ENCODE peak calls at places on chromosome 18, in nine cellular contexts. One of them, this sample, is unnamed.

GRCh38 chr18:10752407-10752806 is 226.6 kb downstream of the NAPG start:
- DNase-seq in MCF 10A: no peak
- DNase-seq in BJ: no peak
- DNase-seq in CD4-positive, CD25-positive, alpha-beta regulatory T cell: no peak
- DNase-seq in activated CD4-positive, alpha-beta T cell treated with anti-CD3 and anti-CD28 coated beads, Interleukin-2, amount 10 ng/mL, durations not matched to agents 24 days and 14 days: no peak
- DNase-seq in renal cortical epithelial cell: no peak
- DNase-seq in hippocampal formation: no peak
- DNase-seq in HTR-8/SVneo: no peak
- DNase-seq in GM03348: no peak
- DNase-seq in this sample: no peak

GRCh38 chr18:69400976-69401474 is 337 bp downstream of the DOK6 start:
- DNase-seq in MCF 10A: no peak
- DNase-seq in BJ: no peak
- DNase-seq in CD4-positive, CD25-positive, alpha-beta regulatory T cell: no peak
- DNase-seq in activated CD4-positive, alpha-beta T cell treated with anti-CD3 and anti-CD28 coated beads, Interleukin-2, amount 10 ng/mL, durations not matched to agents 24 days and 14 days: no peak
- DNase-seq in renal cortical epithelial cell: no peak
- DNase-seq in hippocampal formation: peak
- DNase-seq in HTR-8/SVneo: no peak
- DNase-seq in GM03348: peak
- DNase-seq in this sample: no peak

GRCh38 chr18:62487161-62487560 is 35.7 kb upstream of the ZCCHC2 start:
- DNase-seq in MCF 10A: no peak
- DNase-seq in BJ: no peak
- DNase-seq in CD4-positive, CD25-positive, alpha-beta regulatory T cell: no peak
- DNase-seq in activated CD4-positive, alpha-beta T cell treated with anti-CD3 and anti-CD28 coated beads, Interleukin-2, amount 10 ng/mL, durations not matched to agents 24 days and 14 days: no peak
- DNase-seq in renal cortical epithelial cell: no peak
- DNase-seq in hippocampal formation: no peak
- DNase-seq in HTR-8/SVneo: no peak
- DNase-seq in GM03348: no peak
- DNase-seq in this sample: no peak

GRCh38 chr18:57148263-57148662 is 1.4 kb downstream of the BOD1L2 start:
- DNase-seq in MCF 10A: no peak
- DNase-seq in BJ: no peak
- DNase-seq in CD4-positive, CD25-positive, alpha-beta regulatory T cell: no peak
- DNase-seq in activated CD4-positive, alpha-beta T cell treated with anti-CD3 and anti-CD28 coated beads, Interleukin-2, amount 10 ng/mL, durations not matched to agents 24 days and 14 days: no peak
- DNase-seq in renal cortical epithelial cell: no peak
- DNase-seq in hippocampal formation: no peak
- DNase-seq in HTR-8/SVneo: no peak
- DNase-seq in GM03348: no peak
- DNase-seq in this sample: no peak

GRCh38 chr18:40012931-40013609 is 1942.0 kb upstream of the PIK3C3 start:
- DNase-seq in MCF 10A: no peak
- DNase-seq in BJ: no peak
- DNase-seq in CD4-positive, CD25-positive, alpha-beta regulatory T cell: no peak
- DNase-seq in activated CD4-positive, alpha-beta T cell treated with anti-CD3 and anti-CD28 coated beads, Interleukin-2, amount 10 ng/mL, durations not matched to agents 24 days and 14 days: no peak
- DNase-seq in renal cortical epithelial cell: peak
- DNase-seq in hippocampal formation: no peak
- DNase-seq in HTR-8/SVneo: peak
- DNase-seq in GM03348: no peak
- DNase-seq in this sample: no peak

GRCh38 chr18:64271264-64271663 is 122.4 kb upstream of the LINC00305 start:
- DNase-seq in MCF 10A: no peak
- DNase-seq in BJ: no peak
- DNase-seq in CD4-positive, CD25-positive, alpha-beta regulatory T cell: no peak
- DNase-seq in activated CD4-positive, alpha-beta T cell treated with anti-CD3 and anti-CD28 coated beads, Interleukin-2, amount 10 ng/mL, durations not matched to agents 24 days and 14 days: no peak
- DNase-seq in renal cortical epithelial cell: no peak
- DNase-seq in hippocampal formation: no peak
- DNase-seq in HTR-8/SVneo: no peak
- DNase-seq in GM03348: no peak
- DNase-seq in this sample: peak

GRCh38 chr18:47595816-47596501 is 334.5 kb downstream of the SMAD2 start:
- DNase-seq in MCF 10A: peak
- DNase-seq in BJ: no peak
- DNase-seq in CD4-positive, CD25-positive, alpha-beta regulatory T cell: no peak
- DNase-seq in activated CD4-positive, alpha-beta T cell treated with anti-CD3 and anti-CD28 coated beads, Interleukin-2, amount 10 ng/mL, durations not matched to agents 24 days and 14 days: peak
- DNase-seq in renal cortical epithelial cell: no peak
- DNase-seq in hippocampal formation: no peak
- DNase-seq in HTR-8/SVneo: peak
- DNase-seq in GM03348: no peak
- DNase-seq in this sample: no peak

GRCh38 chr18:72056171-72056570 is 488.0 kb downstream of the CBLN2 start:
- DNase-seq in MCF 10A: no peak
- DNase-seq in BJ: no peak
- DNase-seq in CD4-positive, CD25-positive, alpha-beta regulatory T cell: no peak
- DNase-seq in activated CD4-positive, alpha-beta T cell treated with anti-CD3 and anti-CD28 coated beads, Interleukin-2, amount 10 ng/mL, durations not matched to agents 24 days and 14 days: no peak
- DNase-seq in renal cortical epithelial cell: no peak
- DNase-seq in hippocampal formation: no peak
- DNase-seq in HTR-8/SVneo: no peak
- DNase-seq in GM03348: no peak
- DNase-seq in this sample: peak

GRCh38 chr18:10285283-10285640 is 169.2 kb upstream of the APCDD1 start:
- DNase-seq in MCF 10A: no peak
- DNase-seq in BJ: no peak
- DNase-seq in CD4-positive, CD25-positive, alpha-beta regulatory T cell: no peak
- DNase-seq in activated CD4-positive, alpha-beta T cell treated with anti-CD3 and anti-CD28 coated beads, Interleukin-2, amount 10 ng/mL, durations not matched to agents 24 days and 14 days: no peak
- DNase-seq in renal cortical epithelial cell: no peak
- DNase-seq in hippocampal formation: no peak
- DNase-seq in HTR-8/SVneo: no peak
- DNase-seq in GM03348: no peak
- DNase-seq in this sample: no peak

GRCh38 chr18:44599409-44599808 is 81.3 kb upstream of the SETBP1 start:
- DNase-seq in MCF 10A: peak
- DNase-seq in BJ: no peak
- DNase-seq in CD4-positive, CD25-positive, alpha-beta regulatory T cell: no peak
- DNase-seq in activated CD4-positive, alpha-beta T cell treated with anti-CD3 and anti-CD28 coated beads, Interleukin-2, amount 10 ng/mL, durations not matched to agents 24 days and 14 days: no peak
- DNase-seq in renal cortical epithelial cell: no peak
- DNase-seq in hippocampal formation: peak
- DNase-seq in HTR-8/SVneo: no peak
- DNase-seq in GM03348: peak
- DNase-seq in this sample: no peak

GRCh38 chr18:78514910-78515670 is 464.5 kb upstream of the SALL3 start:
- DNase-seq in MCF 10A: no peak
- DNase-seq in BJ: no peak
- DNase-seq in CD4-positive, CD25-positive, alpha-beta regulatory T cell: no peak
- DNase-seq in activated CD4-positive, alpha-beta T cell treated with anti-CD3 and anti-CD28 coated beads, Interleukin-2, amount 10 ng/mL, durations not matched to agents 24 days and 14 days: no peak
- DNase-seq in renal cortical epithelial cell: no peak
- DNase-seq in hippocampal formation: no peak
- DNase-seq in HTR-8/SVneo: no peak
- DNase-seq in GM03348: no peak
- DNase-seq in this sample: no peak

GRCh38 chr18:80154293-80154692 is 45.2 kb downstream of the ADNP2 start:
- DNase-seq in MCF 10A: peak
- DNase-seq in BJ: no peak
- DNase-seq in CD4-positive, CD25-positive, alpha-beta regulatory T cell: peak
- DNase-seq in activated CD4-positive, alpha-beta T cell treated with anti-CD3 and anti-CD28 coated beads, Interleukin-2, amount 10 ng/mL, durations not matched to agents 24 days and 14 days: peak
- DNase-seq in renal cortical epithelial cell: no peak
- DNase-seq in hippocampal formation: no peak
- DNase-seq in HTR-8/SVneo: peak
- DNase-seq in GM03348: peak
- DNase-seq in this sample: no peak

GRCh38 chr18:23330423-23330822 is 122.7 kb upstream of the RIOK3 start:
- DNase-seq in MCF 10A: no peak
- DNase-seq in BJ: no peak
- DNase-seq in CD4-positive, CD25-positive, alpha-beta regulatory T cell: no peak
- DNase-seq in activated CD4-positive, alpha-beta T cell treated with anti-CD3 and anti-CD28 coated beads, Interleukin-2, amount 10 ng/mL, durations not matched to agents 24 days and 14 days: no peak
- DNase-seq in renal cortical epithelial cell: no peak
- DNase-seq in hippocampal formation: no peak
- DNase-seq in HTR-8/SVneo: no peak
- DNase-seq in GM03348: no peak
- DNase-seq in this sample: no peak

GRCh38 chr18:35730738-35731370 is 149.3 kb downstream of the GALNT1 start:
- DNase-seq in MCF 10A: no peak
- DNase-seq in BJ: no peak
- DNase-seq in CD4-positive, CD25-positive, alpha-beta regulatory T cell: no peak
- DNase-seq in activated CD4-positive, alpha-beta T cell treated with anti-CD3 and anti-CD28 coated beads, Interleukin-2, amount 10 ng/mL, durations not matched to agents 24 days and 14 days: no peak
- DNase-seq in renal cortical epithelial cell: peak
- DNase-seq in hippocampal formation: no peak
- DNase-seq in HTR-8/SVneo: no peak
- DNase-seq in GM03348: no peak
- DNase-seq in this sample: no peak

GRCh38 chr18:45412577-45412976 is 202.7 kb upstream of the SLC14A2 start:
- DNase-seq in MCF 10A: peak
- DNase-seq in BJ: no peak
- DNase-seq in CD4-positive, CD25-positive, alpha-beta regulatory T cell: no peak
- DNase-seq in activated CD4-positive, alpha-beta T cell treated with anti-CD3 and anti-CD28 coated beads, Interleukin-2, amount 10 ng/mL, durations not matched to agents 24 days and 14 days: no peak
- DNase-seq in renal cortical epithelial cell: peak
- DNase-seq in hippocampal formation: no peak
- DNase-seq in HTR-8/SVneo: no peak
- DNase-seq in GM03348: no peak
- DNase-seq in this sample: no peak

GRCh38 chr18:78647018-78647417 is 332.6 kb upstream of the SALL3 start:
- DNase-seq in MCF 10A: no peak
- DNase-seq in BJ: no peak
- DNase-seq in CD4-positive, CD25-positive, alpha-beta regulatory T cell: no peak
- DNase-seq in activated CD4-positive, alpha-beta T cell treated with anti-CD3 and anti-CD28 coated beads, Interleukin-2, amount 10 ng/mL, durations not matched to agents 24 days and 14 days: no peak
- DNase-seq in renal cortical epithelial cell: no peak
- DNase-seq in hippocampal formation: no peak
- DNase-seq in HTR-8/SVneo: no peak
- DNase-seq in GM03348: no peak
- DNase-seq in this sample: no peak

GRCh38 chr18:28728891-28729290 is 552.0 kb upstream of the CDH2 start:
- DNase-seq in MCF 10A: no peak
- DNase-seq in BJ: no peak
- DNase-seq in CD4-positive, CD25-positive, alpha-beta regulatory T cell: no peak
- DNase-seq in activated CD4-positive, alpha-beta T cell treated with anti-CD3 and anti-CD28 coated beads, Interleukin-2, amount 10 ng/mL, durations not matched to agents 24 days and 14 days: no peak
- DNase-seq in renal cortical epithelial cell: no peak
- DNase-seq in hippocampal formation: no peak
- DNase-seq in HTR-8/SVneo: no peak
- DNase-seq in GM03348: peak
- DNase-seq in this sample: no peak

GRCh38 chr18:24015897-24016631 is 1.5 kb downstream of the TTC39C start:
- DNase-seq in MCF 10A: no peak
- DNase-seq in BJ: no peak
- DNase-seq in CD4-positive, CD25-positive, alpha-beta regulatory T cell: peak
- DNase-seq in activated CD4-positive, alpha-beta T cell treated with anti-CD3 and anti-CD28 coated beads, Interleukin-2, amount 10 ng/mL, durations not matched to agents 24 days and 14 days: peak
- DNase-seq in renal cortical epithelial cell: no peak
- DNase-seq in hippocampal formation: no peak
- DNase-seq in HTR-8/SVneo: no peak
- DNase-seq in GM03348: no peak
- DNase-seq in this sample: no peak

GRCh38 chr18:61964616-61965015 is 71.8 kb upstream of the RNF152 start:
- DNase-seq in MCF 10A: no peak
- DNase-seq in BJ: no peak
- DNase-seq in CD4-positive, CD25-positive, alpha-beta regulatory T cell: no peak
- DNase-seq in activated CD4-positive, alpha-beta T cell treated with anti-CD3 and anti-CD28 coated beads, Interleukin-2, amount 10 ng/mL, durations not matched to agents 24 days and 14 days: peak
- DNase-seq in renal cortical epithelial cell: no peak
- DNase-seq in hippocampal formation: no peak
- DNase-seq in HTR-8/SVneo: no peak
- DNase-seq in GM03348: no peak
- DNase-seq in this sample: no peak

GRCh38 chr18:3511980-3512379 is 62.0 kb downstream of the TGIF1 start:
- DNase-seq in MCF 10A: peak
- DNase-seq in BJ: peak
- DNase-seq in CD4-positive, CD25-positive, alpha-beta regulatory T cell: peak
- DNase-seq in activated CD4-positive, alpha-beta T cell treated with anti-CD3 and anti-CD28 coated beads, Interleukin-2, amount 10 ng/mL, durations not matched to agents 24 days and 14 days: no peak
- DNase-seq in renal cortical epithelial cell: peak
- DNase-seq in hippocampal formation: no peak
- DNase-seq in HTR-8/SVneo: peak
- DNase-seq in GM03348: peak
- DNase-seq in this sample: no peak

GRCh38 chr18:62187543-62188378 is 706 bp downstream of the RELCH start:
- DNase-seq in MCF 10A: peak
- DNase-seq in BJ: no peak
- DNase-seq in CD4-positive, CD25-positive, alpha-beta regulatory T cell: peak
- DNase-seq in activated CD4-positive, alpha-beta T cell treated with anti-CD3 and anti-CD28 coated beads, Interleukin-2, amount 10 ng/mL, durations not matched to agents 24 days and 14 days: peak
- DNase-seq in renal cortical epithelial cell: peak
- DNase-seq in hippocampal formation: no peak
- DNase-seq in HTR-8/SVneo: no peak
- DNase-seq in GM03348: peak
- DNase-seq in this sample: no peak

GRCh38 chr18:11553098-11553940 is 56.1 kb upstream of the SLC35G4 start:
- DNase-seq in MCF 10A: peak
- DNase-seq in BJ: no peak
- DNase-seq in CD4-positive, CD25-positive, alpha-beta regulatory T cell: peak
- DNase-seq in activated CD4-positive, alpha-beta T cell treated with anti-CD3 and anti-CD28 coated beads, Interleukin-2, amount 10 ng/mL, durations not matched to agents 24 days and 14 days: peak
- DNase-seq in renal cortical epithelial cell: peak
- DNase-seq in hippocampal formation: no peak
- DNase-seq in HTR-8/SVneo: peak
- DNase-seq in GM03348: peak
- DNase-seq in this sample: peak

GRCh38 chr18:68456985-68457384 is 257.9 kb downstream of the TMX3 start:
- DNase-seq in MCF 10A: no peak
- DNase-seq in BJ: no peak
- DNase-seq in CD4-positive, CD25-positive, alpha-beta regulatory T cell: no peak
- DNase-seq in activated CD4-positive, alpha-beta T cell treated with anti-CD3 and anti-CD28 coated beads, Interleukin-2, amount 10 ng/mL, durations not matched to agents 24 days and 14 days: no peak
- DNase-seq in renal cortical epithelial cell: no peak
- DNase-seq in hippocampal formation: no peak
- DNase-seq in HTR-8/SVneo: no peak
- DNase-seq in GM03348: no peak
- DNase-seq in this sample: no peak

GRCh38 chr18:63253428-63254372 is 65.9 kb downstream of the BCL2 start:
- DNase-seq in MCF 10A: no peak
- DNase-seq in BJ: no peak
- DNase-seq in CD4-positive, CD25-positive, alpha-beta regulatory T cell: peak
- DNase-seq in activated CD4-positive, alpha-beta T cell treated with anti-CD3 and anti-CD28 coated beads, Interleukin-2, amount 10 ng/mL, durations not matched to agents 24 days and 14 days: no peak
- DNase-seq in renal cortical epithelial cell: peak
- DNase-seq in hippocampal formation: no peak
- DNase-seq in HTR-8/SVneo: no peak
- DNase-seq in GM03348: peak
- DNase-seq in this sample: no peak

GRCh38 chr18:63431180-63431579 is 8.9 kb upstream of the VPS4B start:
- DNase-seq in MCF 10A: no peak
- DNase-seq in BJ: no peak
- DNase-seq in CD4-positive, CD25-positive, alpha-beta regulatory T cell: no peak
- DNase-seq in activated CD4-positive, alpha-beta T cell treated with anti-CD3 and anti-CD28 coated beads, Interleukin-2, amount 10 ng/mL, durations not matched to agents 24 days and 14 days: no peak
- DNase-seq in renal cortical epithelial cell: no peak
- DNase-seq in hippocampal formation: no peak
- DNase-seq in HTR-8/SVneo: no peak
- DNase-seq in GM03348: no peak
- DNase-seq in this sample: no peak

GRCh38 chr18:45589559-45590041 is 25.7 kb upstream of the SLC14A2 start:
- DNase-seq in MCF 10A: peak
- DNase-seq in BJ: peak
- DNase-seq in CD4-positive, CD25-positive, alpha-beta regulatory T cell: no peak
- DNase-seq in activated CD4-positive, alpha-beta T cell treated with anti-CD3 and anti-CD28 coated beads, Interleukin-2, amount 10 ng/mL, durations not matched to agents 24 days and 14 days: no peak
- DNase-seq in renal cortical epithelial cell: no peak
- DNase-seq in hippocampal formation: no peak
- DNase-seq in HTR-8/SVneo: peak
- DNase-seq in GM03348: peak
- DNase-seq in this sample: no peak

GRCh38 chr18:62324917-62325805 is at the start of gene TNFRSF11A:
- DNase-seq in MCF 10A: peak
- DNase-seq in BJ: no peak
- DNase-seq in CD4-positive, CD25-positive, alpha-beta regulatory T cell: peak
- DNase-seq in activated CD4-positive, alpha-beta T cell treated with anti-CD3 and anti-CD28 coated beads, Interleukin-2, amount 10 ng/mL, durations not matched to agents 24 days and 14 days: peak
- DNase-seq in renal cortical epithelial cell: no peak
- DNase-seq in hippocampal formation: no peak
- DNase-seq in HTR-8/SVneo: peak
- DNase-seq in GM03348: peak
- DNase-seq in this sample: no peak

GRCh38 chr18:35155403-35156117 is 85.3 kb upstream of the ZNF397 start:
- DNase-seq in MCF 10A: no peak
- DNase-seq in BJ: no peak
- DNase-seq in CD4-positive, CD25-positive, alpha-beta regulatory T cell: no peak
- DNase-seq in activated CD4-positive, alpha-beta T cell treated with anti-CD3 and anti-CD28 coated beads, Interleukin-2, amount 10 ng/mL, durations not matched to agents 24 days and 14 days: no peak
- DNase-seq in renal cortical epithelial cell: no peak
- DNase-seq in hippocampal formation: no peak
- DNase-seq in HTR-8/SVneo: no peak
- DNase-seq in GM03348: no peak
- DNase-seq in this sample: no peak

GRCh38 chr18:7940976-7941375 is 373.9 kb downstream of the PTPRM start:
- DNase-seq in MCF 10A: no peak
- DNase-seq in BJ: no peak
- DNase-seq in CD4-positive, CD25-positive, alpha-beta regulatory T cell: no peak
- DNase-seq in activated CD4-positive, alpha-beta T cell treated with anti-CD3 and anti-CD28 coated beads, Interleukin-2, amount 10 ng/mL, durations not matched to agents 24 days and 14 days: no peak
- DNase-seq in renal cortical epithelial cell: no peak
- DNase-seq in hippocampal formation: no peak
- DNase-seq in HTR-8/SVneo: no peak
- DNase-seq in GM03348: no peak
- DNase-seq in this sample: peak

This sample was measured in SHP77 treated with DMSO at 0.1 percent for 48 hours.